ENCODE peak calls at places on chromosomes 3 and 15, in five cellular contexts. Y, Z, E, N and K are unnamed samples.

GRCh38 chr3:48629894-48630293 is 5.4 kb downstream of the SLC26A6 start:
- DNase-seq in Y (no peak), Z (no peak), E (no peak), N (no peak), K (no peak)

GRCh38 chr3:147113293-147114045 is 292.9 kb downstream of the ZIC4 start:
- DNase-seq in Y (no peak), Z (no peak), E (no peak), N (no peak), K (no peak)

GRCh38 chr3:47954562-47954961 is 61.7 kb downstream of the MAP4 start:
- DNase-seq in Y (no peak), Z (no peak), E (no peak), N (no peak), K (no peak)

GRCh38 chr15:76799760-76800159 is 105.4 kb downstream of the SCAPER start:
- DNase-seq in Y (no peak), Z (no peak), E (no peak), N (no peak), K (no peak)

GRCh38 chr15:57283774-57284508 is 92.4 kb upstream of the CGNL1 start:
- DNase-seq in Y (no peak), Z (no peak), E (no peak), N (no peak), K (no peak)

GRCh38 chr3:143135150-143135549 is 15.6 kb downstream of the CHST2 start:
- DNase-seq in Y (no peak), Z (no peak), E (no peak), N (no peak), K (no peak)

GRCh38 chr3:133531981-133532380 is 41.5 kb upstream of the CDV3 start:
- DNase-seq in Y (no peak), Z (no peak), E (no peak), N (no peak), K (no peak)

GRCh38 chr3:145144361-145144760 is 1016.6 kb downstream of the PLOD2 start:
- DNase-seq in Y (no peak), Z (no peak), E (no peak), N (no peak), K (no peak)

GRCh38 chr3:111861396-111861795 is 2.3 kb downstream of the PHLDB2 start:
- DNase-seq in Y (no peak), Z (no peak), E (no peak), N (no peak), K (no peak)

GRCh38 chr3:69474186-69474585 is 88.3 kb upstream of the FRMD4B start:
- DNase-seq in Y (no peak), Z (no peak), E (no peak), N (no peak), K (no peak)

GRCh38 chr3:160720123-160720746 is 35.8 kb upstream of the PPM1L start:
- DNase-seq in Y (no peak), Z (no peak), E (no peak), N (no peak), K (no peak)

GRCh38 chr15:40093224-40093842 is 15.3 kb downstream of the BMF start:
- DNase-seq in Y (no peak), Z (no peak), E (no peak), N (no peak), K (no peak)

GRCh38 chr15:73265536-73266153 is 103.1 kb downstream of the HCN4 start:
- DNase-seq in Y (peak; percentile 3), Z (no peak), E (peak; percentile 45), N (peak; percentile 48), K (peak; percentile 1)

GRCh38 chr15:70627734-70628541 is 135.4 kb downstream of the UACA start:
- DNase-seq in Y (no peak), Z (no peak), E (no peak), N (no peak), K (no peak)

GRCh38 chr15:83163032-83163431 is 44.6 kb downstream of the HDGFL3 start:
- DNase-seq in Y (no peak), Z (no peak), E (no peak), N (no peak), K (no peak)

GRCh38 chr3:59595830-59596229 is 546.0 kb upstream of the CFAP20DC start:
- DNase-seq in Y (no peak), Z (no peak), E (no peak), N (no peak), K (no peak)

GRCh38 chr3:188197388-188197847 is 43.5 kb downstream of the LPP start:
- DNase-seq in Y (no peak), Z (no peak), E (no peak), N (peak; percentile 49), K (no peak)

GRCh38 chr3:5191555-5192304 is 4.2 kb downstream of the EDEM1 start:
- DNase-seq in Y (no peak), Z (no peak), E (no peak), N (no peak), K (no peak)

GRCh38 chr3:143970773-143971366 is 753 bp upstream of the DIPK2A start:
- DNase-seq in Y (no peak), Z (peak; percentile 35), E (peak; percentile 48), N (peak; percentile 23), K (peak; percentile 72)

GRCh38 chr3:57999423-58000115 is 8.7 kb upstream of the FLNB start:
- DNase-seq in Y (no peak), Z (no peak), E (no peak), N (no peak), K (no peak)

GRCh38 chr3:194300392-194300758 is 50.8 kb downstream of the CPN2 start:
- DNase-seq in Y (no peak), Z (peak; percentile 64), E (no peak), N (peak; percentile 75), K (peak; percentile 24)

GRCh38 chr15:44710236-44711088 is 661 bp downstream of the PATL2 start:
- DNase-seq in Y (no peak), Z (no peak), E (no peak), N (no peak), K (no peak)

GRCh38 chr3:50639055-50639494 is 22.1 kb downstream of the MAPKAPK3 start:
- DNase-seq in Y (no peak), Z (no peak), E (no peak), N (no peak), K (no peak)